ENCODE peak calls at places on chromosomes 16 and 17, in six cellular contexts. A is neural crest cell, Q is fibroblast of lung, S is BJ, Z is endothelial cell, L is H1. C is an unnamed sample.
A peak's percentile ranks its signal among the peaks of the same experiment; 100 is the strongest.

GRCh38 chr17:76702941-76703637 is 7.7 kb downstream of the MXRA7 start:
- DNase-seq in Z (no peak), A (no peak), Q (no peak), S (no peak), L (no peak), C (no peak)

GRCh38 chr16:2152695-2153506 is 2.7 kb upstream of the TRAF7 start:
- DNase-seq in A (no peak), S (no peak), Z (no peak), Q (peak; percentile 26), L (no peak), C (no peak)

GRCh38 chr16:86676216-86676800 is 98.0 kb downstream of the FOXL1 start:
- DNase-seq in A (no peak), L (no peak), Q (peak; percentile 88), Z (no peak), S (peak; percentile 48), C (no peak)

GRCh38 chr17:61786088-61786487 is 77.2 kb downstream of the BRIP1 start:
- DNase-seq in L (no peak), Z (no peak), S (no peak), Q (no peak), A (no peak), C (no peak)

GRCh38 chr16:62256406-62256805 is 220.2 kb upstream of the CDH8 start:
- DNase-seq in Q (peak; percentile 6), Z (no peak), S (no peak), L (no peak), A (no peak), C (no peak)

GRCh38 chr16:66408181-66409048 is 18.7 kb upstream of the BEAN1 start:
- DNase-seq in Z (peak; percentile 49), Q (peak; percentile 88), L (no peak), A (no peak), S (no peak), C (no peak)

GRCh38 chr16:19698480-19699465 is 19.3 kb downstream of the KNOP1 start:
- DNase-seq in L (no peak), A (no peak), Q (peak; percentile 65), Z (no peak), S (no peak), C (peak; percentile 83)

GRCh38 chr16:1290860-1291575 is 18.4 kb upstream of the UBE2I start:
- DNase-seq in S (no peak), Z (no peak), Q (no peak), A (no peak), L (no peak), C (no peak)

GRCh38 chr17:49384962-49385361 is 22.9 kb upstream of the ZNF652 start:
- DNase-seq in Z (no peak), A (no peak), L (no peak), Q (no peak), S (no peak), C (no peak)

GRCh38 chr17:2394775-2395191 is 6.1 kb downstream of the MNT start:
- DNase-seq in Z (no peak), L (no peak), S (no peak), A (no peak), Q (no peak), C (no peak)

GRCh38 chr17:2034806-2035548 is 5.0 kb downstream of the DPH1 start:
- DNase-seq in L (no peak), Q (peak; percentile 86), S (no peak), A (no peak), Z (no peak), C (no peak)

GRCh38 chr16:84589975-84590719 is 27.7 kb downstream of the COTL1 start:
- DNase-seq in L (no peak), A (no peak), S (no peak), Q (no peak), Z (no peak), C (no peak)

GRCh38 chr16:27646811-27647210 is 96.9 kb downstream of the KATNIP start:
- DNase-seq in S (no peak), L (no peak), Q (peak; percentile 8), Z (no peak), A (no peak), C (no peak)

GRCh38 chr16:57226701-57227621 is 18.1 kb upstream of the ARL2BP start:
- DNase-seq in L (no peak), A (no peak), Z (no peak), S (no peak), Q (no peak), C (no peak)

GRCh38 chr17:62665599-62665998 is 38.1 kb downstream of the MRC2 start:
- DNase-seq in A (no peak), L (no peak), Z (no peak), S (no peak), Q (no peak), C (no peak)

GRCh38 chr16:4936181-4936990 is 562 bp downstream of the PPL start:
- DNase-seq in S (no peak), Z (no peak), A (no peak), L (peak; percentile 80), Q (no peak), C (no peak)
- TF ChIP-seq CTCF in S (peak; percentile 25), Z (no peak), A (no peak), L (peak; percentile 69), Q (peak; percentile 20), C (peak; percentile 24)

GRCh38 chr16:50694206-50694605 is 800 bp downstream of the NOD2 start:
- DNase-seq in S (no peak), Q (no peak), Z (no peak), A (no peak), L (no peak), C (no peak)

GRCh38 chr16:50696126-50696525 is 2.7 kb downstream of the NOD2 start:
- DNase-seq in Z (no peak), Q (no peak), A (no peak), S (no peak), L (no peak), C (no peak)

GRCh38 chr16:50697421-50697715 is 4.0 kb downstream of the NOD2 start:
- DNase-seq in L (no peak), Z (no peak), Q (no peak), S (no peak), A (no peak), C (no peak)

GRCh38 chr16:50696575-50697420 is 3.4 kb downstream of the NOD2 start:
- DNase-seq in Z (no peak), Q (peak; percentile 46), L (no peak), A (no peak), S (no peak), C (no peak)

GRCh38 chr16:50695017-50696000 is 1.9 kb downstream of the NOD2 start:
- DNase-seq in S (no peak), Q (no peak), A (no peak), L (no peak), Z (no peak), C (no peak)
- TF ChIP-seq CTCF in S (no peak), Q (no peak), A (no peak), L (no peak), Z (no peak), C (no peak)

GRCh38 chr16:79918916-79919315 is 318.4 kb upstream of the MAF start:
- DNase-seq in A (no peak), L (no peak), Q (no peak), Z (no peak), S (no peak), C (no peak)
- TF ChIP-seq CTCF in A (no peak), L (no peak), Q (no peak), Z (no peak), S (no peak), C (no peak)

DNA sequence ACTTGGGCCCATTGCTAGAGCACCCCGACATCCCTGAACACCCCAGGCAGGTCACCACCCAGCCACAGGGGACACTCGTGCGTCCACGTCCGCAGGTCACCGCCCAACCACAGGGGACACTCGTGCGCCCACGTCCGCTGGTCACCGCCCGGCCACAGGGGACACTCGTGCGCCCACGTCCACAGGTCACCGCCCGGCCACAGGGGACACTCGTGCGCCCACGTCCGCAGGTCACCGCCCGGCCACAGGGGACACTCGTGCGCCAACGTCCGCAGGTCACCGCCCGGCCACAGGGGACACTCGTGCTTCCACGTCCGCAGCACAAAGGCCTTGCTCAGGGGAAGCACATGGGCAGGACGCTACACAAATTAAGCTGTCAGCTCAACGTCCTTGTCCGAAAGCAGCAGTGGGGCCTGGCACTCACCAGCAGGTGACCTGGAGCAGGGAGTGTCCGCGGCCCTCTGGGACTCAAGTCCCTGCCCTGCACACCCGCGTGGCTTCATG is 17.7 kb downstream of the GALNS start:
- DNase-seq in A (no peak), Z (no peak), L (no peak), S (no peak), Q (no peak), C (no peak)
- TF ChIP-seq CTCF in A (no peak), Z (peak; percentile 29), L (peak; percentile 90), S (no peak), Q (no peak), C (no peak)

GRCh38 chr17:6654816-6655731 is 3.5 kb downstream of the C17orf100 start:
- DNase-seq in Q (peak; percentile 6), L (peak; percentile 80), S (no peak), A (no peak), Z (peak; percentile 48), C (no peak)
- TF ChIP-seq CTCF in Q (no peak), L (peak; percentile 17), S (no peak), A (no peak), Z (no peak), C (peak; percentile 5)

C was measured in AG09319.